ENCODE peak calls at places on chromosomes 5 and 9, in six cellular contexts. F, U, H, D, G and S are unnamed samples.

GRCh38 chr9:96603305-96604004 is 16.2 kb downstream of the CDC14B start:
- DNase-seq in F (peak; percentile 60), U (no peak), H (no peak), D (no peak), G (no peak), S (no peak)

GRCh38 chr9:123111427-123111826 is 78.0 kb downstream of the GPR21 start:
- DNase-seq in F (no peak), U (no peak), H (no peak), D (no peak), G (no peak), S (no peak)

GRCh38 chr5:170606939-170607338 is 103.1 kb downstream of the KCNIP1 start:
- DNase-seq in F (no peak), U (no peak), H (no peak), D (no peak), G (peak; percentile 41), S (no peak)

GRCh38 chr9:133603165-133603927 is 5.8 kb downstream of the FAM163B start:
- DNase-seq in F (no peak), U (no peak), H (no peak), D (no peak), G (peak; percentile 16), S (no peak)

GRCh38 chr5:151208481-151208914 is 15.4 kb downstream of the CCDC69 start:
- DNase-seq in F (no peak), U (no peak), H (no peak), D (no peak), G (no peak), S (no peak)

GRCh38 chr9:135884328-135885035 is 22.9 kb downstream of the CAMSAP1 start:
- DNase-seq in F (peak; percentile 68), U (peak; percentile 48), H (no peak), D (peak; percentile 81), G (no peak), S (no peak)

GRCh38 chr5:54702470-54702869 is 184.9 kb downstream of the SNX18 start:
- DNase-seq in F (peak; percentile 19), U (peak; percentile 16), H (no peak), D (no peak), G (no peak), S (no peak)

GRCh38 chr9:91534374-91534773 is 110.7 kb upstream of the NFIL3 start:
- DNase-seq in F (peak; percentile 78), U (peak; percentile 44), H (no peak), D (peak; percentile 37), G (no peak), S (no peak)

GRCh38 chr5:115806986-115807653 is 9.3 kb downstream of the CDO1 start:
- DNase-seq in F (no peak), U (no peak), H (no peak), D (no peak), G (no peak), S (no peak)